ENCODE peak calls at places on chromosomes 3 and 15, in five cellular contexts. One of them, this sample, is unnamed.

GRCh38 chr15:31489801-31490646 is 163.4 kb downstream of the KLF13 start:
- DNase-seq in CD4-positive, CD25-positive, alpha-beta regulatory T cell: no peak
- DNase-seq in heart left ventricle: peak; percentile 41
- DNase-seq in hepatocyte: peak; percentile 77
- DNase-seq in tibial artery: no peak
- DNase-seq in this sample: no peak

GRCh38 chr3:107680698-107681097 is 157.9 kb downstream of the BBX start:
- DNase-seq in tibial artery: no peak
- DNase-seq in hepatocyte: no peak
- DNase-seq in CD4-positive, CD25-positive, alpha-beta regulatory T cell: no peak
- DNase-seq in heart left ventricle: no peak
- DNase-seq in this sample: no peak

GRCh38 chr3:153273217-153273616 is 111.2 kb downstream of the RAP2B start:
- DNase-seq in CD4-positive, CD25-positive, alpha-beta regulatory T cell: no peak
- DNase-seq in tibial artery: no peak
- DNase-seq in hepatocyte: no peak
- DNase-seq in heart left ventricle: no peak
- DNase-seq in this sample: no peak

GRCh38 chr3:122587572-122587971 is 10.1 kb downstream of the PARP15 start:
- DNase-seq in CD4-positive, CD25-positive, alpha-beta regulatory T cell: no peak
- DNase-seq in tibial artery: no peak
- DNase-seq in heart left ventricle: no peak
- DNase-seq in hepatocyte: no peak
- DNase-seq in this sample: no peak

GRCh38 chr3:112327371-112327951 is 5.5 kb upstream of the CD200 start:
- DNase-seq in tibial artery: no peak
- DNase-seq in heart left ventricle: peak; percentile 20
- DNase-seq in hepatocyte: peak; percentile 75
- DNase-seq in CD4-positive, CD25-positive, alpha-beta regulatory T cell: no peak
- DNase-seq in this sample: no peak

GRCh38 chr3:55467099-55467498 is 20.0 kb downstream of the WNT5A start:
- DNase-seq in hepatocyte: no peak
- DNase-seq in heart left ventricle: no peak
- DNase-seq in CD4-positive, CD25-positive, alpha-beta regulatory T cell: no peak
- DNase-seq in tibial artery: no peak
- DNase-seq in this sample: no peak

GRCh38 chr3:168030488-168031054 is 65.2 kb downstream of the GOLIM4 start:
- DNase-seq in hepatocyte: no peak
- DNase-seq in CD4-positive, CD25-positive, alpha-beta regulatory T cell: no peak
- DNase-seq in heart left ventricle: no peak
- DNase-seq in tibial artery: no peak
- DNase-seq in this sample: no peak

GRCh38 chr3:141104151-141104741 is 53.1 kb downstream of the SPSB4 start:
- DNase-seq in tibial artery: no peak
- DNase-seq in hepatocyte: peak; percentile 30
- DNase-seq in heart left ventricle: no peak
- DNase-seq in CD4-positive, CD25-positive, alpha-beta regulatory T cell: no peak
- DNase-seq in this sample: no peak

GRCh38 chr3:10242182-10243065 is 5.8 kb upstream of the TATDN2 start:
- DNase-seq in hepatocyte: no peak
- DNase-seq in tibial artery: no peak
- DNase-seq in CD4-positive, CD25-positive, alpha-beta regulatory T cell: peak; percentile 55
- DNase-seq in heart left ventricle: peak; percentile 36
- DNase-seq in this sample: no peak

GRCh38 chr3:155079795-155080546 is at the start of gene MME:
- DNase-seq in tibial artery: no peak
- DNase-seq in hepatocyte: peak; percentile 74
- DNase-seq in CD4-positive, CD25-positive, alpha-beta regulatory T cell: no peak
- DNase-seq in heart left ventricle: peak; percentile 14
- DNase-seq in this sample: peak; percentile 39

GRCh38 chr3:9110802-9111201 is 138.6 kb downstream of the SRGAP3 start:
- DNase-seq in CD4-positive, CD25-positive, alpha-beta regulatory T cell: no peak
- DNase-seq in heart left ventricle: no peak
- DNase-seq in hepatocyte: no peak
- DNase-seq in tibial artery: no peak
- DNase-seq in this sample: no peak

GRCh38 chr3:157785071-157785826 is 282.0 kb upstream of the VEPH1 start:
- DNase-seq in hepatocyte: peak; percentile 54
- DNase-seq in CD4-positive, CD25-positive, alpha-beta regulatory T cell: no peak
- DNase-seq in heart left ventricle: no peak
- DNase-seq in tibial artery: no peak
- DNase-seq in this sample: no peak

GRCh38 chr3:50160561-50160983 is 5.4 kb downstream of the SEMA3F start:
- DNase-seq in tibial artery: no peak
- DNase-seq in CD4-positive, CD25-positive, alpha-beta regulatory T cell: no peak
- DNase-seq in heart left ventricle: peak; percentile 61
- DNase-seq in hepatocyte: no peak
- DNase-seq in this sample: peak; percentile 80
- H3K4me3 ChIP-seq in tibial artery: no peak overlapping the region
- H3K4me3 ChIP-seq in CD4-positive, CD25-positive, alpha-beta regulatory T cell: no peak overlapping the region
- H3K4me3 ChIP-seq in heart left ventricle: no peak overlapping the region
- H3K4me3 ChIP-seq in hepatocyte: no peak overlapping the region
- H3K4me3 ChIP-seq in this sample: no peak overlapping the region

DNA sequence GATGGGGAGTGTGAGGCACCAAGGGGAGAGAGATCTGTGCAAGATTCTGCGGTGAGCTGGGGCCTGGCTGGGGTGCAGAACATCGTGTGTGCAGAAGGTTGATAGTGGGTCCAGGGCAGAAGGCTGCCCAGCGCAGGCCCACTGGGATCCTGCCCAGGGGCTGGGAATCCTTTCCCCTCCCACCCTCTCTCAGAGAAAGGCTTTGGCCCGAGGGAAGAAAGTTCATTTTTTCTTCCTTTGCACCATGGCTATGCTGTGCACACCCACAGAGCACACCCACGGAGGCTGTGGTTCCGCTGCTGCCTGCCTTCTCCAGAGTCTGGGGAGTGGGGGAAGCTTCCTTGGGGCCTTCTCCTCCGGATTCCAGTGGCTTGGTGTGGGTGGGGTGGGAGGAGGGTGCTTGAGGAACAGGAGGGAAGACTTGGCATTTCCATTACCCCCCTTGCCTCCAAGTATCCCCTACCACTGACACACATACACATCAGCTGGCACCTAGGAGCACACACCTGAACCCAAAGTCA is 7.0 kb upstream of the PRKCD start:
- DNase-seq in tibial artery: no peak
- DNase-seq in CD4-positive, CD25-positive, alpha-beta regulatory T cell: no peak
- DNase-seq in hepatocyte: no peak
- DNase-seq in heart left ventricle: no peak
- DNase-seq in this sample: no peak
- H3K4me1 ChIP-seq in tibial artery: peaks cover 60% of the 10 kb centered on the region
- H3K4me1 ChIP-seq in CD4-positive, CD25-positive, alpha-beta regulatory T cell: no peaks in the 10 kb centered on the region
- H3K4me1 ChIP-seq in hepatocyte: peaks cover 19% of the 10 kb centered on the region
- H3K4me1 ChIP-seq in heart left ventricle: peaks cover 32% of the 10 kb centered on the region
- H3K4me1 ChIP-seq in this sample: peaks cover 6% of the 10 kb centered on the region

GRCh38 chr3:177446160-177446559 is 248.9 kb upstream of the TBL1XR1 start:
- DNase-seq in tibial artery: no peak
- DNase-seq in heart left ventricle: no peak
- DNase-seq in CD4-positive, CD25-positive, alpha-beta regulatory T cell: no peak
- DNase-seq in hepatocyte: no peak
- DNase-seq in this sample: no peak
- H3K27ac ChIP-seq in tibial artery: no peak overlapping the region
- H3K27ac ChIP-seq in heart left ventricle: no peak overlapping the region
- H3K27ac ChIP-seq in CD4-positive, CD25-positive, alpha-beta regulatory T cell: no peak overlapping the region
- H3K27ac ChIP-seq in hepatocyte: peak overlapping the region; percentile 78
- H3K27ac ChIP-seq in this sample: peak overlapping the region; percentile 33

DNA sequence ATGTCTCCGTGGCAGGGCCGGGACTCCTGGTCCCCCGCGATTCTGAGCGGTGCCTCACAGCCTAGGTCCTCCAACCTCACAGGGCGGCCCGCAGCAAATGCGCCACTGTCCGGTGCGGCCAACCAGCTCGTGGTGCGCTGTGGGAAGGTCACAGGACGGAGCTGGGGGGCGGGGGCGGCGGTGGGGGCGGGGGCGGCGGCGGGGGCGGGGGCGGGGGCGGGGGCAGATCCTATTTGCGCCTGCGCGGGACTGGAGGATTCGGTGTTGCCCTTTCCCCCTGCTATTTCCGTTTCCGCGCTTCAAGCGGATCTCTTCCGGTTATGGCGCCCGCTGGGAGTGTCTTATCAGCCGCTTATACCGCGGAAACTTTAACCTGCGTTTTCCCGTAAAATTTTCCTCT is 106.7 kb upstream of the SNRPN start:
- DNase-seq in heart left ventricle: peak; percentile 37
- DNase-seq in CD4-positive, CD25-positive, alpha-beta regulatory T cell: no peak
- DNase-seq in tibial artery: no peak
- DNase-seq in hepatocyte: peak; percentile 81
- DNase-seq in this sample: peak; percentile 71
- H3K4me3 ChIP-seq in heart left ventricle: peak overlapping the region; percentile 41
- H3K4me3 ChIP-seq in CD4-positive, CD25-positive, alpha-beta regulatory T cell: peak overlapping the region; percentile 15
- H3K4me3 ChIP-seq in tibial artery: peak overlapping the region; percentile 46
- H3K4me3 ChIP-seq in hepatocyte: peak overlapping the region; percentile 43
- H3K4me3 ChIP-seq in this sample: peak overlapping the region; percentile 41

This sample was measured in right cardiac atrium.